ENCODE peak calls at places on chromosomes 5 and 9, in eight cellular contexts. H is CD4-positive, alpha-beta memory T cell; C is psoas muscle; R is HAP-1; G is dorsolateral prefrontal cortex; T is cardiac fibroblast; U is naive thymus-derived CD4-positive, alpha-beta T cell; Z is aorta. Y is an unnamed sample.
A peak's percentile ranks its signal among the peaks of the same experiment; 100 is the strongest.

GRCh38 chr9:33510264-33511183 is 13.5 kb upstream of the ANKRD18B start:
- DNase-seq in H (peak; percentile 28), C (peak; percentile 51), R (peak; percentile 76), G (peak; percentile 65), T (peak; percentile 77), U (peak; percentile 25), Z (peak; percentile 64), Y (peak; percentile 77)

GRCh38 chr9:38357350-38358114 is 35.0 kb upstream of the ALDH1B1 start:
- DNase-seq in H (no peak), C (no peak), R (no peak), G (no peak), T (no peak), U (no peak), Z (no peak), Y (no peak)

GRCh38 chr5:147748590-147748989 is 33.9 kb downstream of the JAKMIP2 start:
- DNase-seq in H (no peak), C (no peak), R (no peak), G (no peak), T (no peak), U (no peak), Z (no peak), Y (no peak)

GRCh38 chr5:175281714-175282113 is 162.3 kb downstream of the DRD1 start:
- DNase-seq in H (no peak), C (no peak), R (no peak), G (no peak), T (no peak), U (no peak), Z (no peak), Y (no peak)

GRCh38 chr5:139021346-139021745 is 146.2 kb upstream of the LRRTM2 start:
- DNase-seq in H (no peak), C (no peak), R (no peak), G (no peak), T (no peak), U (no peak), Z (no peak), Y (no peak)

GRCh38 chr5:84242286-84242685 is 142.4 kb downstream of the EDIL3 start:
- DNase-seq in H (no peak), C (no peak), R (no peak), G (no peak), T (peak; percentile 82), U (no peak), Z (peak; percentile 63), Y (peak; percentile 94)

GRCh38 chr5:1913578-1913977 is 30.9 kb upstream of the IRX4 start:
- DNase-seq in H (no peak), C (no peak), R (no peak), G (no peak), T (no peak), U (no peak), Z (no peak), Y (no peak)

GRCh38 chr5:1805736-1806135 is 4.5 kb downstream of the NDUFS6 start:
- DNase-seq in H (no peak), C (no peak), R (no peak), G (peak; percentile 11), T (no peak), U (no peak), Z (no peak), Y (no peak)

GRCh38 chr5:132943362-132944022 is 19.9 kb downstream of the AFF4 start:
- DNase-seq in H (no peak), C (no peak), R (no peak), G (no peak), T (no peak), U (no peak), Z (no peak), Y (no peak)

GRCh38 chr5:54904425-54904824 is 81.0 kb downstream of the ESM1 start:
- DNase-seq in H (no peak), C (no peak), R (no peak), G (no peak), T (peak; percentile 72), U (no peak), Z (no peak), Y (peak; percentile 64)

GRCh38 chr5:68924490-68925145 is 169.2 kb upstream of the SLC30A5 start:
- DNase-seq in H (no peak), C (no peak), R (no peak), G (no peak), T (peak; percentile 84), U (no peak), Z (no peak), Y (peak; percentile 89)

GRCh38 chr5:120252839-120253238 is 211.3 kb upstream of the PRR16 start:
- DNase-seq in H (no peak), C (no peak), R (no peak), G (no peak), T (peak; percentile 14), U (no peak), Z (no peak), Y (peak; percentile 24)

GRCh38 chr5:142984016-142984415 is 213.8 kb downstream of the ARHGAP26 start:
- DNase-seq in H (no peak), C (no peak), R (no peak), G (no peak), T (no peak), U (no peak), Z (no peak), Y (peak; percentile 74)

GRCh38 chr5:148843510-148844318 is 17.3 kb downstream of the ADRB2 start:
- DNase-seq in H (no peak), C (no peak), R (no peak), G (no peak), T (no peak), U (no peak), Z (no peak), Y (no peak)

GRCh38 chr9:134607971-134608370 is 33.6 kb upstream of the COL5A1 start:
- DNase-seq in H (no peak), C (no peak), R (no peak), G (no peak), T (peak; percentile 48), U (no peak), Z (peak; percentile 11), Y (peak; percentile 61)

GRCh38 chr5:58722160-58722559 is 139.3 kb downstream of the RAB3C start:
- DNase-seq in H (no peak), C (no peak), R (no peak), G (no peak), T (no peak), U (no peak), Z (no peak), Y (no peak)

DNA sequence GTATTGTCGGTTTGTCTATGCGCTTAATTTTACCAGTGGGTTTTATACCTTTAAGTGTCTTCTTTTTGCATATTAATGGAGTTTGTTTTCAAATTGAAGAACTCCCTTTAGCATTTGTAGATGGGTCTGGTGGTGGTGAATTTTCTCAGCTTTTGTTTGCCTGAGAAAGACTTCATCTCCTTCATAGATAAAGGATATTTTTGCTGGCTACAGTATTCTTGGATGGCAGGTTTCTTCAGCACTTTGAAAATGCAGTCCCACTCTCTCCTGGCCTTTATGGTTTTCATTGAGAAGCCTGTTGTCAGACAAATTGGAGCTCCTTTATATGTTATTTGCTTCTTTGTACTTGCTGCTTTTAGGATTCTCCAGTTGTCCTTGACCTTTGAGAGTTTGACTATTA is 142.1 kb downstream of the RAB3C start:
- DNase-seq in H (no peak), C (no peak), R (no peak), G (no peak), T (no peak), U (no peak), Z (no peak), Y (no peak)
- H3K4me3 ChIP-seq in H (no peak overlapping the region), C (no peak overlapping the region), R (no peak overlapping the region), G (no peak overlapping the region), T (no peak overlapping the region), U (no peak overlapping the region), Z (no peak overlapping the region), Y (no peak overlapping the region)

GRCh38 chr5:141326088-141326854 is 4.0 kb upstream of the PCDHGA1 start:
- DNase-seq in H (peak; percentile 68), C (peak; percentile 74), R (no peak), G (peak; percentile 77), T (peak; percentile 72), U (peak; percentile 39), Z (peak; percentile 81), Y (peak; percentile 78)
- H3K4me3 ChIP-seq in H (peak overlapping the region; percentile 26), C (peak overlapping the region; percentile 70), R (no peak overlapping the region), G (peak overlapping the region; percentile 50), T (peak overlapping the region; percentile 35), U (peak overlapping the region; percentile 73), Z (peak overlapping the region; percentile 28), Y (peak overlapping the region; percentile 43)

DNA sequence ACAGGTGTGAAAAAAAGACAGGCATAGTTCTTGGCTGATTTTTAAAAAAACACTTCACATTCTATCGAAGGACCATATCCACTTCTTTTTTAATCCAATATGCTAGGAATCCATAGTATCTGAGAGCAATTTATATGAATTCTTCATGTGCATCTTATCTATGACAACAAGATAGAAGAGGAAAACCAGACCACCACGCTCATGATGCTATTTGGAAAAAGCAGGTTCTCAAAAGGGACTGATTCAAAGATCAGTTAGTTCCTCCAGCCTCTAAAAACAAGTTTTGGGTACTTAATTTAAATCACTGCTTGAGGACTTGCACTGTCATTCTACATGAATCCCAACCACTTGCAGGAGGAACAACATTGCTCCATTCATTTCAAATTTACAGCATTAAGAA is 6.3 kb downstream of the MEF2C start:
- DNase-seq in H (no peak), C (no peak), R (no peak), G (no peak), T (no peak), U (no peak), Z (no peak), Y (no peak)
- H3K4me3 ChIP-seq in H (no peak overlapping the region), C (peak overlapping the region; percentile 76), R (no peak overlapping the region), G (peak overlapping the region; percentile 72), T (no peak overlapping the region), U (no peak overlapping the region), Z (no peak overlapping the region), Y (no peak overlapping the region)

GRCh38 chr9:36165766-36166149 is 3.4 kb upstream of the CCIN start:
- DNase-seq in H (no peak), C (no peak), R (no peak), G (no peak), T (peak; percentile 41), U (no peak), Z (no peak), Y (peak; percentile 67)

GRCh38 chr9:36164361-36164760 is 4.8 kb upstream of the CCIN start:
- DNase-seq in H (no peak), C (no peak), R (no peak), G (no peak), T (no peak), U (no peak), Z (no peak), Y (no peak)

GRCh38 chr9:36164989-36165388 is 4.2 kb upstream of the CCIN start:
- DNase-seq in H (no peak), C (no peak), R (peak; percentile 12), G (no peak), T (no peak), U (no peak), Z (no peak), Y (no peak)

GRCh38 chr9:36163840-36164175 is 5.4 kb upstream of the CCIN start:
- DNase-seq in H (no peak), C (no peak), R (no peak), G (no peak), T (no peak), U (no peak), Z (no peak), Y (peak; percentile 34)

GRCh38 chr9:36166150-36166927 is 2.8 kb upstream of the CCIN start:
- DNase-seq in H (peak; percentile 79), C (peak; percentile 84), R (peak; percentile 89), G (peak; percentile 87), T (peak; percentile 82), U (peak; percentile 86), Z (peak; percentile 89), Y (peak; percentile 84)
- H3K4me3 ChIP-seq in H (no peak overlapping the region), C (peak overlapping the region; percentile 64), R (peak overlapping the region; percentile 34), G (peak overlapping the region; percentile 75), T (peak overlapping the region; percentile 50), U (peak overlapping the region; percentile 64), Z (peak overlapping the region; percentile 42), Y (peak overlapping the region; percentile 48)

Y was measured in fibroblast of lung.